ENCODE peak calls at places on chromosomes 6 and 20, in five cellular contexts. One of them, this sample, is unnamed. For H3K4me1, the result is how much of the 10 kb centered on the place peaks cover.

GRCh38 chr6:33427585-33428218 is 7.8 kb downstream of the SYNGAP1 start:
- DNase-seq in tibial artery: peak
- DNase-seq in hepatocyte: peak
- DNase-seq in heart left ventricle: peak
- DNase-seq in right cardiac atrium: peak
- DNase-seq in this sample: no peak

GRCh38 chr6:131443514-131443913 is 129.5 kb upstream of the ARG1 start:
- DNase-seq in tibial artery: no peak
- DNase-seq in hepatocyte: no peak
- DNase-seq in heart left ventricle: no peak
- DNase-seq in right cardiac atrium: no peak
- DNase-seq in this sample: no peak

GRCh38 chr6:109526905-109527628 is 44.0 kb upstream of the ZBTB24 start:
- DNase-seq in tibial artery: no peak
- DNase-seq in hepatocyte: peak
- DNase-seq in heart left ventricle: no peak
- DNase-seq in right cardiac atrium: no peak
- DNase-seq in this sample: peak

GRCh38 chr6:132202569-132202968 is 198.7 kb downstream of the MOXD1 start:
- DNase-seq in tibial artery: no peak
- DNase-seq in hepatocyte: peak
- DNase-seq in heart left ventricle: peak
- DNase-seq in right cardiac atrium: no peak
- DNase-seq in this sample: peak

GRCh38 chr6:167122827-167123657 is at the start of gene CCR6:
- DNase-seq in tibial artery: no peak
- DNase-seq in hepatocyte: peak
- DNase-seq in heart left ventricle: no peak
- DNase-seq in right cardiac atrium: no peak
- DNase-seq in this sample: no peak

GRCh38 chr6:11609324-11610071 is 71.9 kb downstream of the TMEM170B start:
- DNase-seq in tibial artery: peak
- DNase-seq in hepatocyte: no peak
- DNase-seq in heart left ventricle: peak
- DNase-seq in right cardiac atrium: peak
- DNase-seq in this sample: peak

GRCh38 chr6:159973951-159974350 is 5.1 kb downstream of the IGF2R start:
- DNase-seq in tibial artery: no peak
- DNase-seq in hepatocyte: no peak
- DNase-seq in heart left ventricle: no peak
- DNase-seq in right cardiac atrium: no peak
- DNase-seq in this sample: peak

GRCh38 chr6:37994238-37994637 is 174.7 kb downstream of the ZFAND3 start:
- DNase-seq in tibial artery: no peak
- DNase-seq in hepatocyte: no peak
- DNase-seq in heart left ventricle: no peak
- DNase-seq in right cardiac atrium: no peak
- DNase-seq in this sample: peak

GRCh38 chr6:118574051-118574865 is 26.2 kb downstream of the PLN start:
- DNase-seq in tibial artery: no peak
- DNase-seq in hepatocyte: peak
- DNase-seq in heart left ventricle: no peak
- DNase-seq in right cardiac atrium: no peak
- DNase-seq in this sample: no peak

GRCh38 chr6:56955171-56956155 is 556 bp downstream of the BEND6 start:
- DNase-seq in tibial artery: peak
- DNase-seq in hepatocyte: peak
- DNase-seq in heart left ventricle: peak
- DNase-seq in right cardiac atrium: peak
- DNase-seq in this sample: peak

GRCh38 chr20:57040924-57041323 is 225.5 kb downstream of the BMP7 start:
- DNase-seq in tibial artery: no peak
- DNase-seq in hepatocyte: peak
- DNase-seq in heart left ventricle: no peak
- DNase-seq in right cardiac atrium: no peak
- DNase-seq in this sample: no peak

GRCh38 chr20:35174458-35175216 is 2.8 kb downstream of the PROCR start:
- DNase-seq in tibial artery: no peak
- DNase-seq in hepatocyte: no peak
- DNase-seq in heart left ventricle: no peak
- DNase-seq in right cardiac atrium: peak
- DNase-seq in this sample: no peak

GRCh38 chr6:22476811-22477210 is 92.6 kb upstream of the HDGFL1 start:
- DNase-seq in tibial artery: no peak
- DNase-seq in hepatocyte: no peak
- DNase-seq in heart left ventricle: no peak
- DNase-seq in right cardiac atrium: no peak
- DNase-seq in this sample: no peak

GRCh38 chr20:25299801-25300200 is 51.9 kb downstream of the PYGB start:
- DNase-seq in tibial artery: no peak
- DNase-seq in hepatocyte: no peak
- DNase-seq in heart left ventricle: no peak
- DNase-seq in right cardiac atrium: peak
- DNase-seq in this sample: no peak

GRCh38 chr20:63082939-63083735 is 76.4 kb upstream of the BHLHE23 start:
- DNase-seq in tibial artery: peak
- DNase-seq in hepatocyte: no peak
- DNase-seq in heart left ventricle: no peak
- DNase-seq in right cardiac atrium: peak
- DNase-seq in this sample: no peak

GRCh38 chr20:24109008-24109407 is 120.4 kb upstream of the GGTLC1 start:
- DNase-seq in tibial artery: no peak
- DNase-seq in hepatocyte: no peak
- DNase-seq in heart left ventricle: no peak
- DNase-seq in right cardiac atrium: no peak
- DNase-seq in this sample: no peak

DNA sequence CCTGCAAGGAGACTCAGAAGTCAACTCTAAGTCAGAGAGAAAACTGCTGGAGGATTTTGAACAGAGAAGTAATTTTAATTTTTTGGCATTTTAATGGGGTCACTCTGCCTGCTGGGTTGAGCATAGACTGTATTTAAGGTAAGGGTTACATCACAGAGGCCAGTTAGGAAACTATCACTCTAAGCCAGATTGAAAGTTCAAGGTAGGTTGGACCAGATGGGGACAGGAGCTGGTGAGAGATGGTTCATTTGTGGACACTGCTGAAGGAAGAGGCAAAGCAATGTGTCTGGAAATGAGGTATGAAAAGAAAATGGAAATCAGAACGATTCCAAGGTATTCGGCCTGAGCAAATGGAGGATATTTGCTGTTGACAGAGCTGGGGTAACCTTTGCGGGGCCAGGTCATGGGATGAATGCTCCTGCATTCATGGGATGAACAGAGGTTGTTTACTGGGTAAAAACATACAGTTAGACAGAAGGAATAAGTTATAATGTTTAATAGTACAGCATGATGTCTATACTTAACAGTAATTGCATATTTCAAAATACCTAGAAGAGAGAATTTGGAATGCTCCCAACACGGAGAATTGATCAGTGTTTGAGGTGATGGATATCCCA is 26.9 kb downstream of the FRK start:
- DNase-seq in tibial artery: no peak
- DNase-seq in hepatocyte: no peak
- DNase-seq in heart left ventricle: no peak
- DNase-seq in right cardiac atrium: no peak
- DNase-seq in this sample: no peak
- H3K27ac ChIP-seq in tibial artery: peak
- H3K27ac ChIP-seq in hepatocyte: no peak
- H3K27ac ChIP-seq in heart left ventricle: no peak
- H3K27ac ChIP-seq in right cardiac atrium: peak
- H3K27ac ChIP-seq in this sample: no peak

GRCh38 chr20:3808544-3808943 is 11.8 kb upstream of the AP5S1 start:
- DNase-seq in tibial artery: no peak
- DNase-seq in hepatocyte: no peak
- DNase-seq in heart left ventricle: no peak
- DNase-seq in right cardiac atrium: no peak
- DNase-seq in this sample: no peak
- H3K4me1 ChIP-seq in tibial artery: under half
- H3K4me1 ChIP-seq in hepatocyte: half or more
- H3K4me1 ChIP-seq in heart left ventricle: half or more
- H3K4me1 ChIP-seq in right cardiac atrium: under half
- H3K4me1 ChIP-seq in this sample: under half

GRCh38 chr20:10919549-10920140 is 245.8 kb upstream of the JAG1 start:
- DNase-seq in tibial artery: no peak
- DNase-seq in hepatocyte: no peak
- DNase-seq in heart left ventricle: no peak
- DNase-seq in right cardiac atrium: peak
- DNase-seq in this sample: peak
- H3K27ac ChIP-seq in tibial artery: peak
- H3K27ac ChIP-seq in hepatocyte: no peak
- H3K27ac ChIP-seq in heart left ventricle: no peak
- H3K27ac ChIP-seq in right cardiac atrium: no peak
- H3K27ac ChIP-seq in this sample: no peak

GRCh38 chr6:139313229-139313628 is 21.4 kb upstream of the TXLNB start:
- DNase-seq in tibial artery: no peak
- DNase-seq in hepatocyte: no peak
- DNase-seq in heart left ventricle: no peak
- DNase-seq in right cardiac atrium: no peak
- DNase-seq in this sample: no peak
- H3K4me1 ChIP-seq in tibial artery: under half
- H3K4me1 ChIP-seq in hepatocyte: under half
- H3K4me1 ChIP-seq in heart left ventricle: under half
- H3K4me1 ChIP-seq in right cardiac atrium: under half
- H3K4me1 ChIP-seq in this sample: under half

This sample was measured in cardiac muscle cell.